ENCODE peak calls at places on chromosomes 13 and 19, in nine cellular contexts. P is mesothelial cell of epicardium, V is SHP77, H is NCI-H460, U is H1, L is AG08396, W is ELR, I is EH, M is suprapubic skin. F is an unnamed sample.
A peak's percentile ranks its signal among the peaks of the same experiment; 100 is the strongest.

GRCh38 chr13:40130871-40131636 is 475.6 kb downstream of the COG6 start:
- DNase-seq in H (peak; percentile 55), W (peak; percentile 62), V (no peak), U (no peak), I (peak; percentile 59), P (no peak), M (no peak), L (no peak), F (no peak)

GRCh38 chr19:55451163-55451521 is 8.0 kb upstream of the SHISA7 start:
- DNase-seq in U (no peak), L (no peak), M (no peak), P (no peak), W (no peak), V (no peak), H (no peak), I (no peak), F (no peak)

GRCh38 chr19:18849838-18850400 is 18.2 kb downstream of the UPF1 start:
- DNase-seq in U (no peak), H (no peak), V (no peak), W (no peak), P (no peak), L (no peak), I (no peak), M (no peak), F (no peak)

GRCh38 chr19:6808494-6808893 is 36.0 kb downstream of the VAV1 start:
- DNase-seq in H (no peak), M (no peak), L (no peak), I (no peak), P (no peak), V (no peak), W (no peak), U (no peak), F (no peak)

GRCh38 chr19:21765151-21765550 is 2.2 kb downstream of the ZNF100 start:
- DNase-seq in V (no peak), L (no peak), I (no peak), H (no peak), W (no peak), M (no peak), P (no peak), U (no peak), F (no peak)

GRCh38 chr13:31110617-31111016 is 51.1 kb downstream of the HSPH1 start:
- DNase-seq in I (no peak), H (no peak), M (no peak), U (no peak), P (no peak), V (no peak), W (no peak), L (no peak), F (no peak)

GRCh38 chr19:3783660-3784584 is 2.3 kb downstream of the MATK start:
- DNase-seq in H (no peak), P (no peak), W (no peak), M (no peak), I (no peak), U (peak; percentile 79), L (no peak), V (peak; percentile 26), F (no peak)

GRCh38 chr13:101511766-101512165 is 59.3 kb downstream of the ITGBL1 start:
- DNase-seq in U (no peak), M (no peak), L (no peak), I (peak; percentile 61), H (no peak), V (no peak), W (no peak), P (no peak), F (no peak)

GRCh38 chr19:13982773-13983172 is 23.3 kb downstream of the RFX1 start:
- DNase-seq in U (no peak), L (no peak), W (no peak), V (no peak), M (no peak), I (no peak), P (no peak), H (no peak), F (no peak)

GRCh38 chr13:21138561-21138960 is 37.8 kb downstream of the SKA3 start:
- DNase-seq in L (no peak), P (no peak), U (no peak), I (no peak), M (no peak), H (no peak), V (no peak), W (no peak), F (no peak)

GRCh38 chr19:572891-573825 is 762 bp downstream of the BSG start:
- DNase-seq in P (peak; percentile 23), H (no peak), V (peak; percentile 32), L (peak; percentile 85), U (no peak), W (peak; percentile 80), I (peak; percentile 62), M (peak; percentile 84), F (no peak)

GRCh38 chr19:55345101-55345817 is 5.6 kb downstream of the KMT5C start:
- DNase-seq in P (no peak), I (no peak), L (no peak), U (no peak), M (no peak), W (no peak), H (no peak), V (no peak), F (no peak)

GRCh38 chr13:42211704-42212103 is 60.2 kb upstream of the AKAP11 start:
- DNase-seq in P (no peak), M (no peak), H (no peak), I (peak; percentile 36), V (no peak), W (peak; percentile 60), L (no peak), U (no peak), F (no peak)

GRCh38 chr13:100721885-100722512 is 47.4 kb upstream of the TMTC4 start:
- DNase-seq in I (peak; percentile 58), L (peak; percentile 56), W (peak; percentile 60), H (peak; percentile 36), M (no peak), U (peak; percentile 82), V (peak; percentile 59), P (peak; percentile 33), F (peak; percentile 73)

GRCh38 chr13:50156722-50157121 is 141.5 kb downstream of the KCNRG start:
- DNase-seq in M (no peak), L (no peak), V (no peak), I (no peak), U (no peak), P (no peak), W (no peak), H (no peak), F (no peak)

GRCh38 chr19:39405930-39406655 is 554 bp upstream of the ZFP36 start:
- DNase-seq in H (no peak), P (no peak), W (no peak), U (peak; percentile 83), V (no peak), L (no peak), I (no peak), M (peak; percentile 96), F (peak; percentile 24)

GRCh38 chr13:26529441-26529840 is 28.0 kb upstream of the WASF3 start:
- DNase-seq in M (no peak), U (peak; percentile 84), I (peak; percentile 73), W (peak; percentile 60), P (peak; percentile 58), V (no peak), H (peak; percentile 27), L (peak; percentile 65), F (no peak)

GRCh38 chr13:21683034-21683733 is 12.3 kb downstream of the FGF9 start:
- DNase-seq in P (no peak), U (no peak), V (no peak), M (no peak), L (peak; percentile 76), I (peak; percentile 60), H (no peak), W (peak; percentile 85), F (no peak)

GRCh38 chr13:57418067-57418677 is 213.4 kb upstream of the PCDH17 start:
- DNase-seq in V (no peak), W (no peak), H (no peak), P (no peak), M (no peak), I (no peak), L (no peak), U (no peak), F (no peak)

GRCh38 chr19:14118165-14119051 is 846 bp upstream of the PRKACA start:
- DNase-seq in V (peak; percentile 56), I (peak; percentile 72), M (peak; percentile 95), H (no peak), W (peak; percentile 49), P (no peak), L (peak; percentile 64), U (peak; percentile 68), F (no peak)

GRCh38 chr19:41366089-41366488 is 2.1 kb upstream of the B9D2 start:
- DNase-seq in P (no peak), I (no peak), W (peak; percentile 50), L (no peak), V (no peak), H (no peak), M (no peak), U (no peak), F (no peak)

GRCh38 chr19:38434549-38435051 is 1.1 kb downstream of the RYR1 start:
- DNase-seq in U (peak; percentile 89), P (no peak), H (no peak), L (no peak), W (no peak), I (no peak), V (no peak), M (no peak), F (no peak)

GRCh38 chr13:114129649-114130062 is 2.8 kb downstream of the RASA3 start:
- DNase-seq in V (no peak), I (no peak), M (no peak), L (no peak), P (no peak), W (peak; percentile 36), H (no peak), U (no peak), F (no peak)

GRCh38 chr13:45206340-45206739 is 5.5 kb upstream of the KCTD4 start:
- DNase-seq in P (no peak), I (peak; percentile 93), H (no peak), L (peak; percentile 51), M (no peak), W (peak; percentile 98), U (no peak), V (no peak), F (no peak)

GRCh38 chr13:71906438-71906837 is 39.4 kb upstream of the DACH1 start:
- DNase-seq in H (no peak), I (no peak), U (no peak), V (no peak), P (no peak), L (no peak), M (no peak), W (no peak), F (no peak)

GRCh38 chr19:29013988-29014387 is 199.0 kb downstream of the UQCRFS1 start:
- DNase-seq in H (no peak), V (no peak), L (no peak), U (no peak), W (no peak), I (no peak), P (no peak), M (no peak), F (no peak)

GRCh38 chr19:38658462-38659306 is 11.2 kb downstream of the ACTN4 start:
- DNase-seq in H (peak; percentile 84), U (no peak), W (peak; percentile 99), L (peak; percentile 86), I (peak; percentile 100), M (no peak), V (peak; percentile 77), P (no peak), F (no peak)

GRCh38 chr13:19861762-19862161 is 1.7 kb downstream of the ZMYM5 start:
- DNase-seq in H (no peak), V (no peak), U (no peak), M (no peak), L (no peak), W (no peak), I (no peak), P (no peak), F (no peak)

GRCh38 chr19:44927746-44928145 is 13.3 kb downstream of the APOC1 start:
- DNase-seq in U (no peak), H (no peak), W (no peak), I (peak; percentile 67), V (no peak), M (no peak), L (peak; percentile 61), P (no peak), F (no peak)

GRCh38 chr19:41327499-41328156 is 17.7 kb downstream of the CCDC97 start:
- DNase-seq in H (no peak), L (peak; percentile 64), I (peak; percentile 35), U (peak; percentile 71), V (no peak), W (peak; percentile 47), P (no peak), M (peak; percentile 89), F (no peak)

GRCh38 chr13:105090244-105090643 is 1445.2 kb downstream of the EFNB2 start:
- DNase-seq in U (no peak), H (no peak), L (no peak), P (no peak), I (no peak), M (no peak), V (no peak), W (no peak), F (no peak)

F was measured in NCI-H748 treated with DMSO at 0.1 percent for 48 hours.